ENCODE peak calls at places on chromosomes 6 and 20, in eight cellular contexts. H, G, W, V, R, Y, N and D are unnamed samples. For H3K4me1, the result is how much of the 10 kb centered on the place peaks cover.

GRCh38 chr20:35502352-35502751 is 27.1 kb downstream of the C20orf173 start:
- DNase-seq in Y (no peak), H (no peak), N (no peak), V (no peak), R (no peak), G (no peak), W (no peak), D (no peak)

GRCh38 chr6:53951383-53951782 is 156.6 kb downstream of the LRRC1 start:
- DNase-seq in G (no peak), R (no peak), Y (no peak), W (no peak), V (no peak), H (no peak), N (no peak), D (no peak)

GRCh38 chr6:11585426-11586016 is 48.0 kb downstream of the TMEM170B start:
- DNase-seq in Y (no peak), V (peak), G (no peak), W (peak), N (no peak), H (peak), R (no peak), D (no peak)

GRCh38 chr6:51257938-51258337 is 439.3 kb downstream of the TFAP2B start:
- DNase-seq in G (no peak), N (no peak), H (no peak), W (no peak), R (no peak), V (no peak), Y (no peak), D (no peak)

GRCh38 chr6:38443341-38443740 is 196.4 kb downstream of the BTBD9 start:
- DNase-seq in N (no peak), H (no peak), Y (no peak), R (no peak), W (no peak), V (no peak), G (no peak), D (no peak)

GRCh38 chr6:147322299-147323162 is 118.3 kb downstream of the STXBP5 start:
- DNase-seq in Y (no peak), H (no peak), G (no peak), N (no peak), W (no peak), R (no peak), V (peak), D (no peak)

GRCh38 chr6:4957521-4958231 is 46.2 kb downstream of the RPP40 start:
- DNase-seq in W (peak), N (no peak), H (no peak), G (no peak), Y (no peak), V (no peak), R (no peak), D (no peak)

GRCh38 chr20:36173451-36173933 is 19.0 kb downstream of the EPB41L1 start:
- DNase-seq in Y (no peak), H (peak), G (no peak), N (no peak), R (no peak), V (peak), W (peak), D (no peak)

GRCh38 chr6:106913111-106913510 is 61.4 kb downstream of the CD24 start:
- DNase-seq in W (peak), G (no peak), Y (no peak), N (no peak), H (no peak), R (no peak), V (no peak), D (no peak)

GRCh38 chr6:16991981-16992629 is 109.7 kb upstream of the STMND1 start:
- DNase-seq in G (no peak), N (no peak), Y (no peak), V (no peak), R (no peak), H (no peak), W (no peak), D (no peak)

GRCh38 chr6:138001750-138002349 is 105.4 kb downstream of the PERP start:
- DNase-seq in V (peak), G (no peak), W (peak), H (peak), N (no peak), Y (no peak), R (peak), D (no peak)

GRCh38 chr6:138541793-138542481 is 42.6 kb upstream of the NHSL1 start:
- DNase-seq in W (no peak), N (no peak), V (no peak), H (no peak), R (no peak), G (no peak), Y (no peak), D (no peak)

GRCh38 chr20:58017237-58017969 is 211.1 kb downstream of the ANKRD60 start:
- DNase-seq in R (no peak), H (no peak), V (peak), W (no peak), G (no peak), Y (peak), N (no peak), D (no peak)

GRCh38 chr20:60062431-60063336 is 104.5 kb downstream of the CDH26 start:
- DNase-seq in W (no peak), V (peak), N (no peak), H (no peak), R (no peak), Y (peak), G (peak), D (no peak)

GRCh38 chr6:136236491-136237293 is 13.4 kb downstream of the MTFR2 start:
- DNase-seq in N (no peak), W (no peak), V (no peak), H (no peak), R (no peak), G (no peak), Y (no peak), D (no peak)

GRCh38 chr6:163229050-163229449 is 185.5 kb upstream of the QKI start:
- DNase-seq in W (no peak), R (no peak), N (no peak), G (no peak), Y (no peak), H (no peak), V (no peak), D (no peak)

GRCh38 chr6:36851149-36851614 is 11.9 kb upstream of the CPNE5 start:
- DNase-seq in R (no peak), N (peak), V (peak), H (peak), W (peak), G (no peak), Y (no peak), D (no peak)

GRCh38 chr6:36850001-36850400 is 10.8 kb upstream of the CPNE5 start:
- DNase-seq in W (no peak), V (no peak), N (no peak), G (no peak), Y (no peak), R (no peak), H (no peak), D (no peak)

GRCh38 chr6:36851632-36852031 is 12.4 kb upstream of the CPNE5 start:
- DNase-seq in W (no peak), N (peak), V (no peak), Y (no peak), G (no peak), H (no peak), R (no peak), D (no peak)

GRCh38 chr6:36853325-36853724 is 14.1 kb upstream of the CPNE5 start:
- DNase-seq in N (peak), H (no peak), Y (no peak), W (no peak), V (peak), R (peak), G (peak), D (no peak)

GRCh38 chr6:36852481-36853147 is 13.4 kb upstream of the CPNE5 start:
- DNase-seq in V (peak), W (no peak), Y (no peak), G (no peak), H (no peak), R (no peak), N (peak), D (peak)
- H3K4me1 ChIP-seq in V (under half), W (under half), Y (under half), G (under half), H (under half), R (under half), N (under half), D (under half)

GRCh38 chr6:156879235-156879995 is 102.2 kb downstream of the ARID1B start:
- DNase-seq in W (no peak), Y (no peak), N (no peak), H (no peak), V (peak), R (no peak), G (no peak), D (no peak)
- H3K4me1 ChIP-seq in W (under half), Y (under half), N (half or more), H (under half), V (under half), R (under half), G (under half), D (half or more)

DNA sequence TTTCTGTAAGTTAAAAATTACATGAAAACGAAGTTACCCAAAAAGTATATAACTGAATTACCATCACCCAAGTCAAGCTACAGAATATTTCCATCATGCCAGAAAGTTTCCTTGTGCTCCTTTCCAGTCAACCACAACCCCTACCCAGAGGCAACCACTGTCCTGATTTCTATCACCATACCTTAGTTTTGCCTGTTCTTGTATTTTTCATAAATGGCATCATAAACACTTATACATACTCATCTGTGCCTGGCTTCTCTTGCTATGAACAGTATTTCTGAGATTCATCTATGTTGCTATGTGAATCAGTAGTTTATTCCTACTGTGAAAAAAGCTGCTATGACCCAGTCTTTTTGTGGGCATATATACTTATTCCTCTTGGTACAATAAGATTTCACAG is 7.4 kb downstream of the FKBP5 start:
- DNase-seq in V (no peak), Y (no peak), N (no peak), W (no peak), G (no peak), H (no peak), R (no peak), D (no peak)
- H3K4me1 ChIP-seq in V (under half), Y (under half), N (under half), W (under half), G (under half), H (under half), R (under half), D (under half)

GRCh38 chr20:62305765-62306431 is 3.1 kb downstream of the ADRM1 start:
- DNase-seq in V (no peak), N (no peak), Y (no peak), G (no peak), W (peak), R (no peak), H (no peak), D (peak)
- H3K4me1 ChIP-seq in V (under half), N (under half), Y (under half), G (under half), W (under half), R (under half), H (under half), D (under half)

DNA sequence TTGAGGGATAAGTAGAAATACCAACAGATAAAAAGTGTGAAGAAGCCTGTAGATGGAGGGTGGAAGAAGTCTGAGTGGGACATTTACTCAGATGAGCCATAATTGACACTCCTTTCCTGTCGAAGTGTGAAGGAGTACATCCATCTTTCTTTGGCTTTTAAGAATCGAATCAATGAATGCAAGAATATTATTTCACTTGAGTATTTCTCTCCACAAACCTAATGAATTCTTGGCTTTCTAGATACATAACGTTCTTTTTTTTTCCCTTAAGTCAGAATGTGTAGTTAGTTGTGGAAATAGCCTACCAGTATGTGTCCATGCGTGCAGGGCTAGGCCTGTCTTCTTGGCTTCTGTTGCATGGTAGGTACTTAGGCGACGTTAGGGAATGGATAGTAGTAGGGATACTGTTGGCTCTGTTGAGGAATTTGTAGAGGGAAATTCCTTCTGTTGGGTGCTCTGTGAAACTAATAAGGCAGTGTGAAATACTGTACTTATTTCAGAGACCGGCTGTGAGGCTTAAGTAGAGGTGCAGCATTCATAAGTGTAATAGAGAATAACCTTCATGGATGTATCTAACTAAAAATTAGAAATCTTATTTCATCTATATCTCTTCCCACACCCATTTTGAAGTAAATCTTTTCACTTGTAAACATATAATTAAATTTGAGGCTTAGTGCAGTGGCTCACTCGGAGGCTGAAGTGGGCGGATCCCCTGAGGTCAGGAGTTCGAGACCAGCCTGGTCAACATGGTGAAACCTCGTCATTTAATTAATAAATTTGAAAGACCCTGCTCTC is 1.5 kb downstream of the RPS18 start:
- DNase-seq in R (no peak), W (no peak), N (no peak), G (no peak), Y (no peak), V (no peak), H (no peak), D (no peak)
- H3K4me1 ChIP-seq in R (half or more), W (under half), N (half or more), G (under half), Y (under half), V (under half), H (under half), D (half or more)

GRCh38 chr6:20348091-20348490 is 53.6 kb upstream of the E2F3 start:
- DNase-seq in R (no peak), G (no peak), V (no peak), N (no peak), W (no peak), H (no peak), Y (no peak), D (no peak)
- H3K4me1 ChIP-seq in R (under half), G (under half), V (under half), N (under half), W (under half), H (under half), Y (under half), D (under half)

GRCh38 chr20:1832634-1833033 is 62.6 kb upstream of the SIRPA start:
- DNase-seq in R (no peak), N (no peak), H (no peak), Y (no peak), G (no peak), V (no peak), W (no peak), D (no peak)
- H3K4me1 ChIP-seq in R (under half), N (under half), H (under half), Y (under half), G (under half), V (under half), W (under half), D (under half)

GRCh38 chr6:32852844-32853540 is 512 bp downstream of the TAP1 start:
- DNase-seq in Y (peak), H (no peak), W (no peak), V (peak), R (no peak), G (peak), N (peak), D (peak)
- H3K4me1 ChIP-seq in Y (under half), H (under half), W (under half), V (under half), R (under half), G (under half), N (under half), D (half or more)

GRCh38 chr6:109791301-109791700 is 100.2 kb downstream of the FIG4 start:
- DNase-seq in W (no peak), R (no peak), Y (peak), V (peak), H (no peak), G (no peak), N (no peak), D (peak)
- H3K4me1 ChIP-seq in W (half or more), R (under half), Y (half or more), V (under half), H (under half), G (under half), N (under half), D (under half)